ENCODE peak calls at places on chromosomes 5 and 9, in ten cellular contexts. One of them, this sample, is unnamed. For H3K36me3, the result is how much of the 10 kb centered on the place peaks cover.

GRCh38 chr9:94666364-94667099 is 27.2 kb upstream of the FBP1 start:
- DNase-seq in H1: no peak
- DNase-seq in fibroblast of lung: no peak
- DNase-seq in GM23248: no peak
- DNase-seq in adipocyte: no peak
- DNase-seq in brain microvascular endothelial cell: no peak
- DNase-seq in IMR-90: no peak
- DNase-seq in aorta: no peak
- DNase-seq in mesenchymal stem cell: no peak
- DNase-seq in Panc1: no peak
- DNase-seq in this sample: no peak

GRCh38 chr5:103041071-103041676 is 78.8 kb downstream of the GIN1 start:
- DNase-seq in H1: no peak
- DNase-seq in fibroblast of lung: peak
- DNase-seq in GM23248: peak
- DNase-seq in adipocyte: peak
- DNase-seq in brain microvascular endothelial cell: no peak
- DNase-seq in IMR-90: peak
- DNase-seq in aorta: no peak
- DNase-seq in mesenchymal stem cell: peak
- DNase-seq in Panc1: peak
- DNase-seq in this sample: no peak

GRCh38 chr5:172544371-172545120 is 90.2 kb upstream of the SH3PXD2B start:
- DNase-seq in H1: no peak
- DNase-seq in fibroblast of lung: no peak
- DNase-seq in GM23248: no peak
- DNase-seq in adipocyte: no peak
- DNase-seq in brain microvascular endothelial cell: no peak
- DNase-seq in IMR-90: no peak
- DNase-seq in aorta: no peak
- DNase-seq in mesenchymal stem cell: no peak
- DNase-seq in Panc1: no peak
- DNase-seq in this sample: no peak

GRCh38 chr9:133842174-133842573 is 104.0 kb upstream of the SARDH start:
- DNase-seq in H1: no peak
- DNase-seq in fibroblast of lung: no peak
- DNase-seq in GM23248: no peak
- DNase-seq in adipocyte: no peak
- DNase-seq in brain microvascular endothelial cell: no peak
- DNase-seq in IMR-90: no peak
- DNase-seq in aorta: no peak
- DNase-seq in mesenchymal stem cell: no peak
- DNase-seq in Panc1: no peak
- DNase-seq in this sample: no peak

GRCh38 chr9:38240051-38240450 is 152.5 kb upstream of the ALDH1B1 start:
- DNase-seq in H1: no peak
- DNase-seq in fibroblast of lung: no peak
- DNase-seq in GM23248: no peak
- DNase-seq in adipocyte: no peak
- DNase-seq in brain microvascular endothelial cell: no peak
- DNase-seq in IMR-90: no peak
- DNase-seq in aorta: no peak
- DNase-seq in mesenchymal stem cell: no peak
- DNase-seq in Panc1: no peak
- DNase-seq in this sample: no peak

GRCh38 chr9:16243798-16244197 is 626.7 kb downstream of the BNC2 start:
- DNase-seq in H1: no peak
- DNase-seq in fibroblast of lung: no peak
- DNase-seq in GM23248: no peak
- DNase-seq in adipocyte: no peak
- DNase-seq in brain microvascular endothelial cell: no peak
- DNase-seq in IMR-90: no peak
- DNase-seq in aorta: no peak
- DNase-seq in mesenchymal stem cell: no peak
- DNase-seq in Panc1: no peak
- DNase-seq in this sample: no peak

GRCh38 chr9:133658442-133659431 is 22.6 kb downstream of the DBH start:
- DNase-seq in H1: no peak
- DNase-seq in fibroblast of lung: peak
- DNase-seq in GM23248: peak
- DNase-seq in adipocyte: peak
- DNase-seq in brain microvascular endothelial cell: peak
- DNase-seq in IMR-90: peak
- DNase-seq in aorta: peak
- DNase-seq in mesenchymal stem cell: peak
- DNase-seq in Panc1: no peak
- DNase-seq in this sample: peak

GRCh38 chr5:43772601-43773031 is 169.6 kb downstream of the NNT start:
- DNase-seq in H1: no peak
- DNase-seq in fibroblast of lung: peak
- DNase-seq in GM23248: peak
- DNase-seq in adipocyte: peak
- DNase-seq in brain microvascular endothelial cell: peak
- DNase-seq in IMR-90: peak
- DNase-seq in aorta: no peak
- DNase-seq in mesenchymal stem cell: peak
- DNase-seq in Panc1: no peak
- DNase-seq in this sample: no peak

GRCh38 chr9:93126151-93126781 is 7.8 kb downstream of the NINJ1 start:
- DNase-seq in H1: no peak
- DNase-seq in fibroblast of lung: no peak
- DNase-seq in GM23248: no peak
- DNase-seq in adipocyte: no peak
- DNase-seq in brain microvascular endothelial cell: no peak
- DNase-seq in IMR-90: no peak
- DNase-seq in aorta: peak
- DNase-seq in mesenchymal stem cell: no peak
- DNase-seq in Panc1: no peak
- DNase-seq in this sample: no peak

GRCh38 chr9:95736370-95736769 is 139.1 kb upstream of the ERCC6L2 start:
- DNase-seq in H1: no peak
- DNase-seq in fibroblast of lung: no peak
- DNase-seq in GM23248: peak
- DNase-seq in adipocyte: no peak
- DNase-seq in brain microvascular endothelial cell: no peak
- DNase-seq in IMR-90: no peak
- DNase-seq in aorta: no peak
- DNase-seq in mesenchymal stem cell: no peak
- DNase-seq in Panc1: no peak
- DNase-seq in this sample: peak

GRCh38 chr9:14347408-14348224 is 33.7 kb upstream of the NFIB start:
- DNase-seq in H1: no peak
- DNase-seq in fibroblast of lung: peak
- DNase-seq in GM23248: peak
- DNase-seq in adipocyte: peak
- DNase-seq in brain microvascular endothelial cell: peak
- DNase-seq in IMR-90: no peak
- DNase-seq in aorta: peak
- DNase-seq in mesenchymal stem cell: peak
- DNase-seq in Panc1: no peak
- DNase-seq in this sample: no peak
- H3K4me3 ChIP-seq in H1: peak
- H3K4me3 ChIP-seq in fibroblast of lung: peak
- H3K4me3 ChIP-seq in GM23248: peak
- H3K4me3 ChIP-seq in adipocyte: peak
- H3K4me3 ChIP-seq in brain microvascular endothelial cell: peak
- H3K4me3 ChIP-seq in IMR-90: no peak
- H3K4me3 ChIP-seq in aorta: peak
- H3K4me3 ChIP-seq in mesenchymal stem cell: peak
- H3K4me3 ChIP-seq in Panc1: peak
- H3K4me3 ChIP-seq in this sample: no peak

GRCh38 chr5:10403829-10404228 is 37.9 kb upstream of the ROPN1L start:
- DNase-seq in H1: no peak
- DNase-seq in fibroblast of lung: no peak
- DNase-seq in GM23248: no peak
- DNase-seq in adipocyte: no peak
- DNase-seq in brain microvascular endothelial cell: no peak
- DNase-seq in IMR-90: no peak
- DNase-seq in aorta: no peak
- DNase-seq in mesenchymal stem cell: no peak
- DNase-seq in Panc1: no peak
- DNase-seq in this sample: no peak
- H3K36me3 ChIP-seq in H1: under half
- H3K36me3 ChIP-seq in fibroblast of lung: under half
- H3K36me3 ChIP-seq in GM23248: half or more
- H3K36me3 ChIP-seq in adipocyte: half or more
- H3K36me3 ChIP-seq in brain microvascular endothelial cell: under half
- H3K36me3 ChIP-seq in IMR-90: under half
- H3K36me3 ChIP-seq in aorta: under half
- H3K36me3 ChIP-seq in mesenchymal stem cell: half or more
- H3K36me3 ChIP-seq in Panc1: half or more
- H3K36me3 ChIP-seq in this sample: under half

DNA sequence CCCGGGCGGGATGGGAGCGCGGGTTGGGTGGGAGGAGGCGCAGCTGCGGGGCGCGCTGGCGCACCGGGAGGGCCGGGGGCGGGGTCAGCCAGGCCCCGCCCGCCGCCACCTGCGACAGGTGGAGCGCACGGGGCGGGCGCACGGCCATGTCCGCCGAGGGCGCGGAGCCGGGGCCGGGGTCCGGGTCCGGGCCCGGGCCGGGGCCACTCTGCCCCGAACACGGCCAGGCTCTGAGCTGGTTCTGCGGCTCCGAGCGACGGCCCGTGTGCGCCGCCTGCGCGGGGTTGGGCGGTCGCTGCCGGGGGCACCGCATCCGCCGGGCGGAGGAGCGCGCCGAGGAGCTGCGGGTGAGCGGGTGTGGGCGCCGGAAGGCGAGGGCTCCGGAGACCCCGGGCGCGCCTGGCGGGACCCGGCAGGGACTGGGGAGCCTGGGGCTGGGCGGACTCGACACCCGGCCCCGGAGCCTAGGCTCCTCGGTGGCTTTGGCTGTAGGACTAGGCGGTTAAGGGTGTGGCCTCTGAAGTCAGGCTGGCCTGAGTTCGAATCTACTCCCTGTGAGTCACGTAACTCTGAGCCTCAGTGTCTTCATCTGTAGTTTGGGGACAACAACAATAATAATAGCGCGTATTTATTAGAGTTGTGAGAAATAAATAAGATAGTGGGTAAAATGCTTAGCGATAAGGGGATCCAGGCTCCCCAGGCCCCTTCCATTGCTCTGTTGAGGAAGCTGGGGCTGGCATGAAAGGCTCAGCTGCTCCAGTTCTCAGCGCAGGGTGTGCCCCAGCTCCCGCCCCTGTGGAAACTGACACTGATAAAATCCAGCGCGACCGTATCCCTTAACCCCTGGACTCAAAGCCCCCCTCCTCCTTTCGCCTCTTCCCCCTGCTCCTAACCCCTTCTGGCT is at the start of gene BSPRY:
- DNase-seq in H1: no peak
- DNase-seq in fibroblast of lung: no peak
- DNase-seq in GM23248: peak
- DNase-seq in adipocyte: no peak
- DNase-seq in brain microvascular endothelial cell: no peak
- DNase-seq in IMR-90: no peak
- DNase-seq in aorta: no peak
- DNase-seq in mesenchymal stem cell: no peak
- DNase-seq in Panc1: no peak
- DNase-seq in this sample: no peak
- H3K4me3 ChIP-seq in H1: peak
- H3K4me3 ChIP-seq in fibroblast of lung: peak
- H3K4me3 ChIP-seq in GM23248: peak
- H3K4me3 ChIP-seq in adipocyte: peak
- H3K4me3 ChIP-seq in brain microvascular endothelial cell: peak
- H3K4me3 ChIP-seq in IMR-90: no peak
- H3K4me3 ChIP-seq in aorta: peak
- H3K4me3 ChIP-seq in mesenchymal stem cell: peak
- H3K4me3 ChIP-seq in Panc1: peak
- H3K4me3 ChIP-seq in this sample: peak

GRCh38 chr9:87891754-87892153 is 9.1 kb downstream of the SPATA31E1 start:
- DNase-seq in H1: no peak
- DNase-seq in fibroblast of lung: peak
- DNase-seq in GM23248: peak
- DNase-seq in adipocyte: peak
- DNase-seq in brain microvascular endothelial cell: no peak
- DNase-seq in IMR-90: peak
- DNase-seq in aorta: no peak
- DNase-seq in mesenchymal stem cell: peak
- DNase-seq in Panc1: no peak
- DNase-seq in this sample: no peak
- H3K36me3 ChIP-seq in H1: under half
- H3K36me3 ChIP-seq in fibroblast of lung: under half
- H3K36me3 ChIP-seq in GM23248: under half
- H3K36me3 ChIP-seq in adipocyte: under half
- H3K36me3 ChIP-seq in brain microvascular endothelial cell: under half
- H3K36me3 ChIP-seq in IMR-90: under half
- H3K36me3 ChIP-seq in aorta: under half
- H3K36me3 ChIP-seq in mesenchymal stem cell: under half
- H3K36me3 ChIP-seq in Panc1: under half
- H3K36me3 ChIP-seq in this sample: under half

DNA sequence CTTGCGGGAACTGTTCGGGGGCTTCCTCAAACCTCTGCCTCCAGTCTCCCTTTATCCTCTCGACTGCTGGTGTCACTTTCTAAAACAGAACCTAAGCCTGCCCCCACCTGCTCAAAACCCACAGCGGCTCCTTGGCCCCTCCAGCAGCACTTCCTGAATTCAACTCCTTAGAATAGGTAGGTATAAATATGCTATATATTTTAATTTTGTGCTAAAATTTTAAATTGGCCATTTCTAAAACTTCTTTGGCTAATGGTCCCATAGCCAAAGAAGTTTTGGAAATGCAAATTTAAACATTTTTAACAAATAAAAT is 71.8 kb upstream of the TBC1D2 start:
- DNase-seq in H1: no peak
- DNase-seq in fibroblast of lung: no peak
- DNase-seq in GM23248: no peak
- DNase-seq in adipocyte: no peak
- DNase-seq in brain microvascular endothelial cell: no peak
- DNase-seq in IMR-90: no peak
- DNase-seq in aorta: no peak
- DNase-seq in mesenchymal stem cell: no peak
- DNase-seq in Panc1: no peak
- DNase-seq in this sample: no peak
- H3K4me3 ChIP-seq in H1: no peak
- H3K4me3 ChIP-seq in fibroblast of lung: no peak
- H3K4me3 ChIP-seq in GM23248: no peak
- H3K4me3 ChIP-seq in adipocyte: no peak
- H3K4me3 ChIP-seq in brain microvascular endothelial cell: no peak
- H3K4me3 ChIP-seq in IMR-90: no peak
- H3K4me3 ChIP-seq in aorta: no peak
- H3K4me3 ChIP-seq in mesenchymal stem cell: no peak
- H3K4me3 ChIP-seq in Panc1: no peak
- H3K4me3 ChIP-seq in this sample: no peak

GRCh38 chr9:131457746-131458145 is 45.0 kb upstream of the POMT1 start:
- DNase-seq in H1: no peak
- DNase-seq in fibroblast of lung: no peak
- DNase-seq in GM23248: no peak
- DNase-seq in adipocyte: no peak
- DNase-seq in brain microvascular endothelial cell: no peak
- DNase-seq in IMR-90: no peak
- DNase-seq in aorta: no peak
- DNase-seq in mesenchymal stem cell: no peak
- DNase-seq in Panc1: no peak
- DNase-seq in this sample: peak
- H3K36me3 ChIP-seq in H1: under half
- H3K36me3 ChIP-seq in fibroblast of lung: under half
- H3K36me3 ChIP-seq in GM23248: half or more
- H3K36me3 ChIP-seq in adipocyte: half or more
- H3K36me3 ChIP-seq in brain microvascular endothelial cell: half or more
- H3K36me3 ChIP-seq in IMR-90: half or more
- H3K36me3 ChIP-seq in aorta: under half
- H3K36me3 ChIP-seq in mesenchymal stem cell: half or more
- H3K36me3 ChIP-seq in Panc1: under half
- H3K36me3 ChIP-seq in this sample: under half

GRCh38 chr5:82901281-82901888 is 175.8 kb downstream of the TMEM167A start:
- DNase-seq in H1: no peak
- DNase-seq in fibroblast of lung: no peak
- DNase-seq in GM23248: no peak
- DNase-seq in adipocyte: no peak
- DNase-seq in brain microvascular endothelial cell: no peak
- DNase-seq in IMR-90: no peak
- DNase-seq in aorta: no peak
- DNase-seq in mesenchymal stem cell: no peak
- DNase-seq in Panc1: no peak
- DNase-seq in this sample: no peak
- H3K4me3 ChIP-seq in H1: no peak
- H3K4me3 ChIP-seq in fibroblast of lung: no peak
- H3K4me3 ChIP-seq in GM23248: no peak
- H3K4me3 ChIP-seq in adipocyte: peak
- H3K4me3 ChIP-seq in brain microvascular endothelial cell: no peak
- H3K4me3 ChIP-seq in IMR-90: no peak
- H3K4me3 ChIP-seq in aorta: no peak
- H3K4me3 ChIP-seq in mesenchymal stem cell: no peak
- H3K4me3 ChIP-seq in Panc1: no peak
- H3K4me3 ChIP-seq in this sample: no peak